ENCODE peak calls at places on chromosomes 4 and X, in six cellular contexts. E, G, T, J, R and W are unnamed samples.

GRCh38 chr4:150216725-150217124 is 138.5 kb downstream of the DCLK2 start:
- DNase-seq in E (no peak), G (no peak), T (no peak), J (no peak), R (no peak), W (no peak)

GRCh38 chr4:7411896-7412585 is 22.7 kb downstream of the PSAPL1 start:
- DNase-seq in E (peak), G (no peak), T (no peak), J (no peak), R (no peak), W (no peak)

GRCh38 chrX:71615954-71616353 is 2.4 kb downstream of the CXCR3 start:
- DNase-seq in E (no peak), G (no peak), T (no peak), J (no peak), R (no peak), W (no peak)

GRCh38 chr4:112119358-112119783 is 25.9 kb upstream of the FAM241A start:
- DNase-seq in E (no peak), G (no peak), T (no peak), J (no peak), R (no peak), W (no peak)

GRCh38 chr4:181939199-181939945 is 303.8 kb upstream of the TENM3 start:
- DNase-seq in E (no peak), G (no peak), T (peak), J (no peak), R (no peak), W (no peak)

GRCh38 chr4:6813725-6814124 is 31.2 kb downstream of the KIAA0232 start:
- DNase-seq in E (no peak), G (no peak), T (no peak), J (no peak), R (no peak), W (no peak)

GRCh38 chrX:108696690-108697089 is 39.7 kb downstream of the IRS4 start:
- DNase-seq in E (no peak), G (no peak), T (peak), J (peak), R (no peak), W (no peak)

GRCh38 chr4:38872620-38873019 is 5.0 kb downstream of the FAM114A1 start:
- DNase-seq in E (no peak), G (no peak), T (no peak), J (peak), R (no peak), W (no peak)

GRCh38 chrX:106611682-106612402 is at the start of gene RADX:
- DNase-seq in E (peak), G (peak), T (peak), J (peak), R (peak), W (peak)

GRCh38 chr4:176137626-176138025 is 57.8 kb downstream of the SPATA4 start:
- DNase-seq in E (no peak), G (no peak), T (peak), J (peak), R (no peak), W (no peak)

GRCh38 chrX:154320406-154320805 is 24.8 kb downstream of the TKTL1 start:
- DNase-seq in E (no peak), G (no peak), T (no peak), J (no peak), R (no peak), W (no peak)

GRCh38 chr4:55733874-55734437 is 85.6 kb upstream of the EXOC1L start:
- DNase-seq in E (peak), G (no peak), T (peak), J (peak), R (peak), W (peak)

GRCh38 chr4:174714393-174715211 is 114.4 kb downstream of the GLRA3 start:
- DNase-seq in E (no peak), G (peak), T (peak), J (peak), R (peak), W (peak)

GRCh38 chr4:27176400-27176799 is 315.8 kb downstream of the STIM2 start:
- DNase-seq in E (no peak), G (peak), T (peak), J (peak), R (no peak), W (peak)

GRCh38 chr4:8860892-8861575 is 10.6 kb downstream of the HMX1 start:
- DNase-seq in E (no peak), G (no peak), T (no peak), J (no peak), R (no peak), W (no peak)
- H3K4me3 ChIP-seq in E (peak), G (no peak), T (no peak), J (no peak), R (no peak), W (no peak)

GRCh38 chrX:20116087-20116574 is 576 bp downstream of the MAP7D2 start:
- DNase-seq in E (no peak), G (no peak), T (no peak), J (no peak), R (no peak), W (no peak)

GRCh38 chrX:20112022-20112421 is 4.7 kb downstream of the MAP7D2 start:
- DNase-seq in E (no peak), G (no peak), T (no peak), J (no peak), R (no peak), W (no peak)

GRCh38 chrX:20118065-20118824 is 1.5 kb upstream of the MAP7D2 start:
- DNase-seq in E (no peak), G (no peak), T (no peak), J (peak), R (no peak), W (no peak)

DNA sequence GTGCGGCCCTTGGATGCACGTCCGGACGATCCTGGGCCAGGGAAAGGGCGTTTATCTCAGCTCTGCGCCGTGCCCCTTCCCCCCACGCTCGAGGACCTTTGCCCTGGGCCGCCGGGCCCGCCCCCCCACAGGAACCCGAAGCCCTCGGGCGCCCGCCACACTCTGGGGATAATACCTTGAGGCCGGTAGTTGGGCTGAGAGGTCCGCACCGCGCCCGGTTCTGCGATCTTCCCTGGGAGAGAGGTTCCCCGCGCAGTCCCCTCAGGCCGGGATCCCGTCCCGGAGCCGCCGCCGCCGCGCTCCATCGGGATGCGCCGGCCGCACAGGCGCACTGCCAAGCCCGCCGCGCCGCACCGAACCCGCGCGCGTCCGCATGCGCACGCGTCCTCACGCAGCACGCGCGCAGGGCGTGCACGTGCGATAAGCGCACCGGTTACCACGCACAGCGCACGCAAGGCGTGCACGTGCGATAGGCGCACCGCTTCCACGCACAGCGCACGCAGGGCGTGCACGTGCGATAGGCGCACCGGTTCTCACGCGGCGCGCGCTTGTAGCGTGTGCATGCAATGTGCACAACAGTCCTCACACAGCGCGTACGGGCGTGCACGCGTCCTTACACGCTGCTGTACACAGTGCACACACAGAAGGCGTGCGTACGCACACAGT is at the start of gene MAP7D2:
- DNase-seq in E (no peak), G (no peak), T (no peak), J (no peak), R (no peak), W (no peak)
- H3K4me3 ChIP-seq in E (peak), G (peak), T (peak), J (no peak), R (no peak), W (no peak)

GRCh38 chrX:131727778-131728177 is 183.9 kb downstream of the OR13H1 start:
- DNase-seq in E (no peak), G (no peak), T (no peak), J (no peak), R (no peak), W (no peak)

GRCh38 chrX:131728295-131729145 is 184.6 kb downstream of the OR13H1 start:
- DNase-seq in E (no peak), G (no peak), T (no peak), J (no peak), R (no peak), W (no peak)

GRCh38 chrX:131725001-131725654 is 181.3 kb downstream of the OR13H1 start:
- DNase-seq in E (no peak), G (no peak), T (no peak), J (no peak), R (no peak), W (no peak)

GRCh38 chrX:131724292-131724691 is 180.4 kb downstream of the OR13H1 start:
- DNase-seq in E (no peak), G (no peak), T (no peak), J (no peak), R (no peak), W (no peak)

GRCh38 chrX:131729295-131729694 is 185.4 kb downstream of the OR13H1 start:
- DNase-seq in E (no peak), G (no peak), T (no peak), J (no peak), R (no peak), W (no peak)
- H3K4me3 ChIP-seq in E (no peak), G (no peak), T (no peak), J (no peak), R (no peak), W (no peak)

DNA sequence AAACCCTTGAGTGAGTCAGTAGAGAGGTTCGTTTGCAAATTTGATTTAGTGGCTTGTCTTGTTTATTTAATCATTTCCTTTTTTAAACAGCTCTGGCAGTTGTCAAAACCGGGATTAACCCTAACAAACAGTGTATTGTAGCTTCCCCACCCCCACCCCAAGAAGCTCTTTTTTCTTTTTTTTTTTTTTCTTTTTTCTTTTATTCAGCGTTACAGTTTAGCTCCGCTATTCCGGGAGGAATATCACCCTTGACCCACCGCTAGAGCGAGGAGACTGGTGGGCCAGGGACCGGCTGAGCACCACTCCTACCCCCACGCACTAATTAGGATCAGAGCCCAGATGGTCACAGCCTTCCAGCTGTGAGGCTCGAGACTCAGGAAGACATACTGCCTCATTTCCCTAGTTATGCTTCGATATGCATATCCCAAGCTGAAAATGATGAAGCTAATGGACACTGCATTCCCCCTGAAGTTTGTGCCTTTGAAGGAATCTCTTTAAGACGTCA is 2.0 kb downstream of the PARM1 start:
- DNase-seq in E (no peak), G (no peak), T (no peak), J (no peak), R (no peak), W (peak)
- H3K4me3 ChIP-seq in E (peak), G (no peak), T (no peak), J (peak), R (no peak), W (peak)

GRCh38 chrX:25014366-25014838 is 1.4 kb downstream of the ARX start:
- DNase-seq in E (no peak), G (no peak), T (no peak), J (no peak), R (no peak), W (no peak)

GRCh38 chrX:25012793-25013592 is 2.8 kb downstream of the ARX start:
- DNase-seq in E (no peak), G (no peak), T (no peak), J (no peak), R (no peak), W (no peak)

GRCh38 chrX:25015486-25016360 is at the start of gene ARX:
- DNase-seq in E (peak), G (peak), T (peak), J (no peak), R (peak), W (no peak)

GRCh38 chrX:25012433-25012735 is 3.4 kb downstream of the ARX start:
- DNase-seq in E (no peak), G (no peak), T (no peak), J (no peak), R (no peak), W (peak)

DNA sequence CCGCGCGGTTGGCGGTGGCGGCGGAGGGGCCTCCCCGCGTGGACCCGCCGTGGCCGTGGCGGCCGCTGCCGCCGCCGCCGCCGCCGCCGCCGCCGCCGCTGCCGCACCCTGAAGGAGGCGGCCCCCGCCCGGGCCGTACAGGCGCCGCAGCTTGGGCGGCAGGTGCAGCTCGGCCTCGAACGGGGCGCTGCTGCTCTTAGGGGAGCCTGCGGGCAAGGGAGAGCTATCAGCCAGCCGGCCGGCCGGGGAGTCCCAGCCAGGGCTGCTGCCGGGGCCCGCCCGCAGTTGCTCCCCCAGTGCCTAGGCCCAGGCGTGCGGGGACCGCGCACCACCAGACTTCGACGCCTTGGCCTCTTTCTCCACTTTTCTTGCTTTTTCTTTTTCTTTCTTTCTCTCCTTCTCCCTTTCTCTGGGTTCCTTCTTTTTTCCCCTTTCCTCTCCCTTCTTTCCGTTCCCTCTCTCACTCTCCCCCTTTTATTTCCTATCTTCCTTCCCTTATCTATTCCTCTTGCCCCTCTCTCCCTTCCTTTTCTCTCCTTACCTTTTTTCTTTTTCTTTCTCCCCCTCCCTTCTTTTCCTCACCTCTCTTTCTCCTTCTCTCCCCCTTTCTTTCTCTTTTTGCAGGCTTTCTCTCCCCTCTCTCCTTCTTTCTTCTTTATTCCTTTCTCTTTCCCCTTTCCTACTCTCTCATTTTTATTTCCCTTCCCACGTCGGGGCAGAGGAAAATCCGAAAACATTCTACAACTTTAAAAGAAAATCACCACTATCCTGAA is 2.0 kb downstream of the ARX start:
- DNase-seq in E (no peak), G (no peak), T (no peak), J (no peak), R (no peak), W (peak)
- H3K4me3 ChIP-seq in E (no peak), G (peak), T (no peak), J (no peak), R (no peak), W (peak)

DNA sequence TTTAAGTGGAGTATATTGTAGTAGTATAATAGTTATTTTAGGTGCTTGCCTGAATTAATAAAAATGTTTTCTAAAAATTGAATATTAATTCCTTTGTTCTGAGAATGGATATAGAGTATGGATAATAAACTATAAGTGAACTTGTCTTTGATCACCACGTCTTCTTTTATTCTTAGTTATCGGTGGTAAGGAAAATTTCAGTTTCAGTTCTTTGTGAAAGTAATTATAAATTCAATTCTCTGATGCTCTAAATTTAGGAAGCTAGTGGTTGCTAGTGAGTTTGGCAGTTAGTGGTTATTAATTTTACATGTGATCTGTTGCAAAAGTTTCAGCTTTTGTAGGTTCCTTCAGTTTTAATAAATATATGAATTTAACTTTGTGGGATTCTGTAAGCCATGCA is 30.8 kb downstream of the MRPL1 start:
- DNase-seq in E (no peak), G (no peak), T (no peak), J (no peak), R (no peak), W (no peak)
- H3K4me3 ChIP-seq in E (no peak), G (no peak), T (no peak), J (no peak), R (no peak), W (no peak)

GRCh38 chr4:101954351-101954750 is 163.8 kb downstream of the BANK1 start:
- DNase-seq in E (no peak), G (no peak), T (no peak), J (no peak), R (peak), W (no peak)
- H3K4me3 ChIP-seq in E (no peak), G (no peak), T (no peak), J (no peak), R (no peak), W (no peak)

GRCh38 chr4:125827338-125828074 is 512.8 kb downstream of the FAT4 start:
- DNase-seq in E (no peak), G (no peak), T (no peak), J (no peak), R (no peak), W (no peak)
- H3K4me3 ChIP-seq in E (no peak), G (no peak), T (no peak), J (no peak), R (no peak), W (no peak)

DNA sequence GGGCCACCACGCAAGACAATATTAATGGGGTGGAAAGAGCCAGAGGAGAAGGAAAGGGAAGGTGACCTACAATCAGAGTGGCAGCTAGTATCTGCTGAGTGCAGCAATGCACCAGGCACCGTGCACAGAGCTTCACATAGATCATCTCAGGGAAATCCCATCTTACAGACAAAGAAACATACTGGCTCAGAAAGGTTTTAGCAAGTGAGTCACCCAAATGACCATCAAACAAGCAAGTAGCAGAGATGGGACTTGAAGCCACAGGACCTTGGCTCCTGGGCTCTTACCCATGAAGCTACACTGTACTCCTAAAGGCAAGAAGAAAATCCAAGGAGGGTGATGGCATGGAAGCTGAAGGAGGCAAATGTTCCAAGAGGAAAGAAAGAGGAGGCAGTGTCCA is 6.8 kb downstream of the ANXA5 start:
- DNase-seq in E (no peak), G (no peak), T (peak), J (peak), R (peak), W (no peak)
- H3K4me3 ChIP-seq in E (no peak), G (no peak), T (peak), J (peak), R (no peak), W (no peak)